ENCODE peak calls at places on chromosomes 6 and 20, in nine cellular contexts. One of them, this sample, is unnamed.

GRCh38 chr6:6556738-6557503 is 31.6 kb upstream of the LY86 start:
- DNase-seq in activated CD8-positive, alpha-beta memory T cell treated with anti-CD3 and anti-CD28 coated beads for 48 hours: no peak
- DNase-seq in trophoblast cell: peak; percentile 51
- DNase-seq in CD14-positive monocyte: no peak
- DNase-seq in mucosa of descending colon: no peak
- DNase-seq in stimulated activated CD4-positive, alpha-beta T cell treated with anti-CD3 and anti-CD28 coated beads, Interleukin-15, amount 100 ng/mL, for 24 hours: peak; percentile 56
- DNase-seq in DMS53: peak; percentile 71
- DNase-seq in memory B cell: peak; percentile 42
- DNase-seq in HL-60: peak; percentile 78
- DNase-seq in this sample: peak; percentile 72

GRCh38 chr6:31933537-31933936 is 6.0 kb downstream of the C2 start:
- DNase-seq in activated CD8-positive, alpha-beta memory T cell treated with anti-CD3 and anti-CD28 coated beads for 48 hours: no peak
- DNase-seq in trophoblast cell: no peak
- DNase-seq in CD14-positive monocyte: no peak
- DNase-seq in mucosa of descending colon: no peak
- DNase-seq in stimulated activated CD4-positive, alpha-beta T cell treated with anti-CD3 and anti-CD28 coated beads, Interleukin-15, amount 100 ng/mL, for 24 hours: no peak
- DNase-seq in DMS53: no peak
- DNase-seq in memory B cell: no peak
- DNase-seq in HL-60: no peak
- DNase-seq in this sample: no peak

GRCh38 chr20:62979310-62979709 is 26.8 kb downstream of the SLC17A9 start:
- DNase-seq in activated CD8-positive, alpha-beta memory T cell treated with anti-CD3 and anti-CD28 coated beads for 48 hours: no peak
- DNase-seq in trophoblast cell: no peak
- DNase-seq in CD14-positive monocyte: no peak
- DNase-seq in mucosa of descending colon: no peak
- DNase-seq in stimulated activated CD4-positive, alpha-beta T cell treated with anti-CD3 and anti-CD28 coated beads, Interleukin-15, amount 100 ng/mL, for 24 hours: no peak
- DNase-seq in DMS53: no peak
- DNase-seq in memory B cell: no peak
- DNase-seq in HL-60: no peak
- DNase-seq in this sample: no peak

GRCh38 chr6:117389227-117390057 is 36.3 kb downstream of the ROS1 start:
- DNase-seq in activated CD8-positive, alpha-beta memory T cell treated with anti-CD3 and anti-CD28 coated beads for 48 hours: no peak
- DNase-seq in trophoblast cell: peak; percentile 30
- DNase-seq in CD14-positive monocyte: no peak
- DNase-seq in mucosa of descending colon: no peak
- DNase-seq in stimulated activated CD4-positive, alpha-beta T cell treated with anti-CD3 and anti-CD28 coated beads, Interleukin-15, amount 100 ng/mL, for 24 hours: no peak
- DNase-seq in DMS53: peak; percentile 47
- DNase-seq in memory B cell: no peak
- DNase-seq in HL-60: no peak
- DNase-seq in this sample: no peak

GRCh38 chr6:135909737-135910387 is 58.4 kb downstream of the PDE7B start:
- DNase-seq in activated CD8-positive, alpha-beta memory T cell treated with anti-CD3 and anti-CD28 coated beads for 48 hours: peak; percentile 2
- DNase-seq in trophoblast cell: peak; percentile 61
- DNase-seq in CD14-positive monocyte: no peak
- DNase-seq in mucosa of descending colon: peak; percentile 47
- DNase-seq in stimulated activated CD4-positive, alpha-beta T cell treated with anti-CD3 and anti-CD28 coated beads, Interleukin-15, amount 100 ng/mL, for 24 hours: peak; percentile 53
- DNase-seq in DMS53: peak; percentile 87
- DNase-seq in memory B cell: peak; percentile 71
- DNase-seq in HL-60: peak; percentile 3
- DNase-seq in this sample: peak; percentile 84

GRCh38 chr20:63942250-63943006 is 13.8 kb downstream of the UCKL1 start:
- DNase-seq in activated CD8-positive, alpha-beta memory T cell treated with anti-CD3 and anti-CD28 coated beads for 48 hours: peak; percentile 46
- DNase-seq in trophoblast cell: peak; percentile 87
- DNase-seq in CD14-positive monocyte: no peak
- DNase-seq in mucosa of descending colon: peak; percentile 82
- DNase-seq in stimulated activated CD4-positive, alpha-beta T cell treated with anti-CD3 and anti-CD28 coated beads, Interleukin-15, amount 100 ng/mL, for 24 hours: peak; percentile 63
- DNase-seq in DMS53: peak; percentile 57
- DNase-seq in memory B cell: no peak
- DNase-seq in HL-60: peak; percentile 52
- DNase-seq in this sample: peak; percentile 80

GRCh38 chr6:63804381-63804956 is 168.9 kb downstream of the PHF3 start:
- DNase-seq in activated CD8-positive, alpha-beta memory T cell treated with anti-CD3 and anti-CD28 coated beads for 48 hours: no peak
- DNase-seq in trophoblast cell: no peak
- DNase-seq in CD14-positive monocyte: no peak
- DNase-seq in mucosa of descending colon: no peak
- DNase-seq in stimulated activated CD4-positive, alpha-beta T cell treated with anti-CD3 and anti-CD28 coated beads, Interleukin-15, amount 100 ng/mL, for 24 hours: no peak
- DNase-seq in DMS53: no peak
- DNase-seq in memory B cell: no peak
- DNase-seq in HL-60: no peak
- DNase-seq in this sample: no peak

GRCh38 chr6:2179950-2180349 is 65.5 kb downstream of the GMDS start:
- DNase-seq in activated CD8-positive, alpha-beta memory T cell treated with anti-CD3 and anti-CD28 coated beads for 48 hours: no peak
- DNase-seq in trophoblast cell: no peak
- DNase-seq in CD14-positive monocyte: no peak
- DNase-seq in mucosa of descending colon: no peak
- DNase-seq in stimulated activated CD4-positive, alpha-beta T cell treated with anti-CD3 and anti-CD28 coated beads, Interleukin-15, amount 100 ng/mL, for 24 hours: no peak
- DNase-seq in DMS53: no peak
- DNase-seq in memory B cell: no peak
- DNase-seq in HL-60: no peak
- DNase-seq in this sample: no peak

This sample was measured in neural progenitor cell.